ENCODE peak calls at places on chromosomes 13 and 19, in nine cellular contexts. M is CD8-positive, alpha-beta memory T cell; P is body of pancreas; V is ELR; I is EL; W is IMR-90; L is fibroblast of gingiva; U is stimulated activated CD8-positive, alpha-beta memory T cell treated with anti-CD3 and anti-CD28 coated beads, Interleukin-7, amount 100 ng/mL, for 24 hours; Y is ACHN. H is an unnamed sample.

GRCh38 chr13:100506600-100507422 is 81.8 kb downstream of the GGACT start:
- DNase-seq in L (no peak), U (no peak), Y (no peak), M (no peak), V (no peak), I (no peak), P (no peak), W (no peak), H (no peak)

GRCh38 chr19:50710094-50710493 is 9.5 kb downstream of the SHANK1 start:
- DNase-seq in W (no peak), V (no peak), P (no peak), I (no peak), Y (no peak), U (no peak), L (no peak), M (no peak), H (no peak)

GRCh38 chr19:18802354-18802753 is 11.2 kb upstream of the COMP start:
- DNase-seq in I (no peak), L (no peak), Y (no peak), W (no peak), V (no peak), U (no peak), P (no peak), M (no peak), H (no peak)

GRCh38 chr13:91659583-91660415 is 261.4 kb downstream of the GPC5 start:
- DNase-seq in U (no peak), M (no peak), W (no peak), I (no peak), L (no peak), V (no peak), Y (no peak), P (no peak), H (no peak)

GRCh38 chr13:24264976-24265375 is 44.4 kb upstream of the C1QTNF9 start:
- DNase-seq in L (no peak), I (no peak), P (no peak), V (no peak), W (no peak), M (peak), Y (no peak), U (peak), H (peak)

GRCh38 chr19:13095393-13095784 is 7.3 kb downstream of the LYL1 start:
- DNase-seq in U (no peak), P (no peak), I (no peak), W (no peak), V (no peak), L (no peak), Y (no peak), M (no peak), H (peak)

GRCh38 chr19:18999896-19000620 is 33.3 kb downstream of the SUGP2 start:
- DNase-seq in P (no peak), V (peak), L (no peak), U (no peak), M (no peak), Y (no peak), W (peak), I (no peak), H (no peak)

GRCh38 chr13:113178896-113179167 is 20.4 kb downstream of the PROZ start:
- DNase-seq in W (no peak), V (peak), L (no peak), Y (no peak), P (no peak), M (no peak), I (no peak), U (no peak), H (no peak)

GRCh38 chr13:109332501-109333499 is 453.6 kb downstream of the IRS2 start:
- DNase-seq in P (no peak), V (no peak), M (no peak), U (no peak), W (no peak), Y (no peak), I (no peak), L (no peak), H (no peak)

GRCh38 chr13:90091611-90092010 is 1255.9 kb upstream of the MIR17HG start:
- DNase-seq in W (no peak), V (no peak), L (no peak), U (no peak), I (no peak), P (no peak), Y (no peak), M (no peak), H (no peak)

GRCh38 chr19:10408511-10409291 is 5.4 kb upstream of the CDC37 start:
- DNase-seq in U (no peak), M (peak), L (no peak), V (no peak), W (no peak), Y (no peak), I (no peak), P (no peak), H (peak)

GRCh38 chr13:29524641-29525040 is 70.8 kb downstream of the SLC7A1 start:
- DNase-seq in I (no peak), Y (no peak), P (no peak), M (no peak), L (no peak), W (no peak), U (no peak), V (no peak), H (peak)

GRCh38 chr19:33386361-33386858 is 12.9 kb downstream of the CEBPG start:
- DNase-seq in L (no peak), U (no peak), M (no peak), P (no peak), I (no peak), V (no peak), W (no peak), Y (no peak), H (peak)

GRCh38 chr13:77477299-77477848 is 58.1 kb upstream of the SCEL start:
- DNase-seq in W (no peak), V (no peak), M (no peak), L (no peak), P (no peak), U (no peak), Y (no peak), I (no peak), H (no peak)

GRCh38 chr19:3041756-3042517 is 12.9 kb upstream of the TLE2 start:
- DNase-seq in U (no peak), P (no peak), I (no peak), M (no peak), L (no peak), W (no peak), Y (no peak), V (no peak), H (no peak)

GRCh38 chr19:45440873-45441654 is 17.3 kb upstream of the ERCC1 start:
- DNase-seq in I (peak), U (no peak), M (no peak), L (peak), Y (peak), P (no peak), V (peak), W (peak), H (no peak)

GRCh38 chr13:74226791-74227475 is 92.7 kb upstream of the KLF12 start:
- DNase-seq in V (peak), W (peak), Y (no peak), I (no peak), P (no peak), U (no peak), M (no peak), L (no peak), H (no peak)

GRCh38 chr19:39144487-39145071 is 19.0 kb downstream of the PAK4 start:
- DNase-seq in W (peak), L (no peak), V (no peak), Y (no peak), I (no peak), M (no peak), P (peak), U (no peak), H (no peak)

H was measured in activated T-cell treated with anti-CD3 and anti-CD28 coated beads, Interleukin-2, amount 50 U/mL, for 1 hour.